ENCODE peak calls at places on chromosomes 16 and 17, in four cellular contexts. W is B cell; G is GM12865; U is stimulated activated CD8-positive, alpha-beta memory T cell treated with anti-CD3 and anti-CD28 coated beads, Interleukin-4, amount 100 ng/mL, for 4 hours. H is an unnamed sample.

GRCh38 chr16:84029297-84030096 is 13.1 kb downstream of the SLC38A8 start:
- DNase-seq in U (no peak), G (no peak), W (no peak), H (no peak)

GRCh38 chr17:33377837-33378236 is 84.7 kb upstream of the ASIC2 start:
- DNase-seq in W (no peak), U (no peak), G (no peak), H (no peak)

GRCh38 chr17:49197346-49197998 is 12.9 kb downstream of the GNGT2 start:
- DNase-seq in U (no peak), W (no peak), G (no peak), H (no peak)

GRCh38 chr17:32461853-32462617 is 17.7 kb downstream of the PSMD11 start:
- DNase-seq in G (peak; percentile 74), W (peak; percentile 74), U (no peak), H (peak; percentile 59)

GRCh38 chr17:58402679-58403078 is 14.7 kb downstream of the RNF43 start:
- DNase-seq in W (no peak), G (no peak), U (no peak), H (no peak)

GRCh38 chr17:77697480-77698400 is 260.8 kb upstream of the TNRC6C start:
- DNase-seq in W (no peak), G (no peak), U (no peak), H (no peak)

GRCh38 chr17:39791296-39791992 is 53.7 kb downstream of the GRB7 start:
- DNase-seq in W (no peak), U (no peak), G (no peak), H (no peak)

GRCh38 chr16:75929056-75929455 is 202.8 kb upstream of the CPHXL start:
- DNase-seq in W (no peak), G (no peak), U (no peak), H (no peak)

GRCh38 chr17:82031303-82031884 is at the start of gene RAC3:
- DNase-seq in U (no peak), G (peak; percentile 36), W (no peak), H (no peak)

GRCh38 chr16:3656491-3657468 is 2.3 kb downstream of the DNASE1 start:
- DNase-seq in U (peak; percentile 10), G (peak; percentile 0), W (no peak), H (no peak)

GRCh38 chr17:10036511-10037061 is 131.5 kb upstream of the RCVRN start:
- DNase-seq in W (no peak), U (no peak), G (no peak), H (peak; percentile 95)

GRCh38 chr16:55349867-55350266 is 25.9 kb downstream of the IRX6 start:
- DNase-seq in W (no peak), U (no peak), G (no peak), H (no peak)

GRCh38 chr17:17502741-17503565 is 6.8 kb upstream of the RASD1 start:
- DNase-seq in W (no peak), U (no peak), G (no peak), H (no peak)

GRCh38 chr17:37682007-37682406 is 38.8 kb upstream of the DDX52 start:
- DNase-seq in U (no peak), W (no peak), G (no peak), H (no peak)

GRCh38 chr16:25570131-25570530 is 121.6 kb upstream of the HS3ST4 start:
- DNase-seq in U (no peak), W (no peak), G (no peak), H (no peak)

GRCh38 chr16:69917739-69918138 is 33.4 kb upstream of the CLEC18A start:
- DNase-seq in U (no peak), W (no peak), G (no peak), H (no peak)

GRCh38 chr16:20347666-20348364 is 4.7 kb downstream of the UMOD start:
- DNase-seq in G (no peak), U (no peak), W (no peak), H (no peak)

GRCh38 chr17:41065829-41066624 is at the start of gene KRTAP2-4:
- DNase-seq in W (no peak), U (no peak), G (no peak), H (no peak)

GRCh38 chr16:59633996-59634579 is 900.0 kb upstream of the GOT2 start:
- DNase-seq in W (no peak), G (no peak), U (no peak), H (no peak)

GRCh38 chr17:67168485-67168884 is 76.5 kb downstream of the HELZ start:
- DNase-seq in U (no peak), G (no peak), W (no peak), H (no peak)

GRCh38 chr17:7440113-7440822 is 956 bp downstream of the FGF11 start:
- DNase-seq in W (peak; percentile 58), U (no peak), G (peak; percentile 58), H (peak; percentile 87)

GRCh38 chr17:4968916-4969550 is 1.4 kb upstream of the SPAG7 start:
- DNase-seq in W (no peak), G (no peak), U (no peak), H (no peak)

GRCh38 chr17:12667299-12667958 is 1.7 kb downstream of the MYOCD start:
- DNase-seq in U (no peak), W (no peak), G (peak; percentile 54), H (no peak)

GRCh38 chr17:57600092-57600491 is 145.0 kb downstream of the CCDC182 start:
- DNase-seq in G (no peak), W (no peak), U (no peak), H (no peak)

GRCh38 chr17:74123350-74123749 is 80.1 kb upstream of the RPL38 start:
- DNase-seq in U (no peak), W (no peak), G (no peak), H (no peak)

GRCh38 chr16:31182391-31182790 is 2.5 kb downstream of the FUS start:
- DNase-seq in U (no peak), W (no peak), G (no peak), H (no peak)

GRCh38 chr17:16991349-16992009 is 19.6 kb upstream of the TNFRSF13B start:
- DNase-seq in W (peak; percentile 90), U (peak; percentile 70), G (peak; percentile 91), H (peak; percentile 85)

GRCh38 chr17:43907425-43907981 is at the start of gene MPP2:
- DNase-seq in U (no peak), G (peak; percentile 19), W (peak; percentile 74), H (peak; percentile 89)

GRCh38 chr16:3022697-3023414 is 886 bp downstream of the HCFC1R1 start:
- DNase-seq in U (no peak), W (no peak), G (peak; percentile 52), H (peak; percentile 70)

GRCh38 chr16:80040413-80040812 is 439.9 kb upstream of the MAF start:
- DNase-seq in U (no peak), W (no peak), G (no peak), H (no peak)

GRCh38 chr17:55962931-55963378 is 190.3 kb upstream of the ANKFN1 start:
- DNase-seq in G (no peak), W (no peak), U (no peak), H (peak; percentile 14)

GRCh38 chr16:58475220-58475619 is 24.7 kb upstream of the NDRG4 start:
- DNase-seq in U (no peak), G (no peak), W (no peak), H (no peak)

GRCh38 chr17:35553310-35553709 is 7.3 kb downstream of the SLFN14 start:
- DNase-seq in W (no peak), G (no peak), U (no peak), H (no peak)

GRCh38 chr17:44794699-44795413 is 35.2 kb downstream of the GJC1 start:
- DNase-seq in W (no peak), U (no peak), G (no peak), H (peak; percentile 36)

GRCh38 chr16:24538756-24539294 is 541 bp upstream of the RBBP6 start:
- DNase-seq in U (no peak), G (no peak), W (no peak), H (no peak)

GRCh38 chr16:66841366-66841765 is 2.8 kb upstream of the CA7 start:
- DNase-seq in G (no peak), W (no peak), U (no peak), H (no peak)

GRCh38 chr16:1464196-1464893 is 10.5 kb downstream of the CLCN7 start:
- DNase-seq in W (no peak), G (no peak), U (no peak), H (peak; percentile 44)